ENCODE peak calls at places on chromosomes 6 and 20, in nine cellular contexts. T is NCI-H1417; E is hepatocyte; C is PC-9; O is GM13976; X is activated naive CD4-positive, alpha-beta T cell; U is CD8-positive, alpha-beta memory T cell; B is GM23338; Y is sciatic nerve. H is an unnamed sample.

GRCh38 chr20:63520939-63521601 is 505 bp downstream of the PPDPF start:
- DNase-seq in C (peak; percentile 62), B (peak; percentile 82), E (peak; percentile 93), T (peak; percentile 76), X (peak; percentile 75), U (peak; percentile 67), Y (peak; percentile 93), O (peak; percentile 90), H (peak; percentile 39)

GRCh38 chr6:37323568-37323967 is 30.2 kb upstream of the RNF8 start:
- DNase-seq in Y (no peak), E (no peak), X (no peak), O (no peak), T (no peak), U (no peak), C (no peak), B (no peak), H (no peak)

GRCh38 chr20:62768815-62769287 is 27.4 kb upstream of the MRGBP start:
- DNase-seq in Y (no peak), E (peak; percentile 77), B (no peak), T (no peak), U (no peak), C (peak; percentile 83), X (no peak), O (no peak), H (no peak)

GRCh38 chr6:131733376-131734016 is 22.7 kb upstream of the CTAGE9 start:
- DNase-seq in U (no peak), X (no peak), B (no peak), O (no peak), Y (no peak), C (no peak), T (no peak), E (no peak), H (no peak)

GRCh38 chr6:44620922-44621321 is 233.4 kb downstream of the CDC5L start:
- DNase-seq in C (no peak), Y (no peak), O (no peak), X (no peak), T (no peak), E (no peak), U (no peak), B (peak; percentile 29), H (no peak)

GRCh38 chr6:56637640-56638039 is 5.0 kb downstream of the DST start:
- DNase-seq in X (no peak), O (peak; percentile 29), Y (no peak), T (peak; percentile 55), C (no peak), U (no peak), B (peak; percentile 76), E (peak; percentile 70), H (peak; percentile 47)

GRCh38 chr20:9066196-9066595 is 2.7 kb upstream of the PLCB4 start:
- DNase-seq in Y (no peak), T (no peak), E (no peak), B (no peak), C (no peak), U (no peak), X (no peak), O (no peak), H (no peak)

GRCh38 chr6:158569036-158569435 is 9.1 kb downstream of the TMEM181 start:
- DNase-seq in U (no peak), B (no peak), X (no peak), T (no peak), O (no peak), C (no peak), Y (no peak), E (no peak), H (no peak)

GRCh38 chr6:35445691-35446090 is 6.4 kb upstream of the FANCE start:
- DNase-seq in B (no peak), E (no peak), T (no peak), X (no peak), O (no peak), U (no peak), Y (no peak), C (no peak), H (no peak)

GRCh38 chr6:156107514-156108150 is 652.0 kb upstream of the NOX3 start:
- DNase-seq in B (no peak), X (no peak), E (no peak), C (no peak), U (no peak), O (no peak), T (no peak), Y (no peak), H (peak; percentile 57)

GRCh38 chr6:105991561-105992314 is 94.4 kb upstream of the PRDM1 start:
- DNase-seq in T (peak; percentile 20), O (peak; percentile 46), E (peak; percentile 46), C (peak; percentile 22), B (peak; percentile 56), Y (no peak), U (no peak), X (no peak), H (no peak)

GRCh38 chr20:48574383-48574782 is 253.4 kb downstream of the PREX1 start:
- DNase-seq in Y (no peak), C (no peak), T (no peak), U (no peak), B (peak; percentile 44), E (no peak), O (no peak), X (no peak), H (no peak)

GRCh38 chr6:161010418-161010817 is 18.8 kb downstream of the MAP3K4 start:
- DNase-seq in E (no peak), C (no peak), Y (no peak), B (no peak), O (no peak), X (no peak), U (no peak), T (no peak), H (no peak)

GRCh38 chr6:129671442-129672344 is 38.3 kb downstream of the ARHGAP18 start:
- DNase-seq in T (no peak), U (peak; percentile 67), Y (no peak), C (no peak), O (peak; percentile 74), B (peak; percentile 71), X (peak; percentile 15), E (no peak), H (no peak)

GRCh38 chr6:167229586-167229985 is 61.5 kb upstream of the UNC93A start:
- DNase-seq in O (no peak), E (no peak), U (no peak), T (no peak), Y (no peak), C (no peak), X (no peak), B (no peak), H (no peak)

GRCh38 chr20:14896569-14896968 is 559.2 kb upstream of the FLRT3 start:
- DNase-seq in E (no peak), T (no peak), Y (no peak), O (no peak), U (no peak), B (no peak), C (no peak), X (no peak), H (no peak)

GRCh38 chr6:20846602-20847028 is 312.4 kb downstream of the CDKAL1 start:
- DNase-seq in U (no peak), C (no peak), T (no peak), B (no peak), E (no peak), X (no peak), O (peak; percentile 25), Y (no peak), H (no peak)

GRCh38 chr20:34567885-34568865 is 9.7 kb downstream of the MAP1LC3A start:
- DNase-seq in B (peak; percentile 23), C (no peak), O (no peak), X (no peak), E (no peak), T (no peak), U (no peak), Y (no peak), H (no peak)

GRCh38 chr6:158383542-158383941 is 71.3 kb downstream of the TULP4 start:
- DNase-seq in Y (no peak), X (no peak), U (no peak), O (no peak), C (no peak), B (no peak), E (no peak), T (no peak), H (no peak)

GRCh38 chr20:58981564-58982364 is 708 bp downstream of the NELFCD start:
- DNase-seq in Y (no peak), X (no peak), O (peak; percentile 49), E (peak; percentile 22), B (peak; percentile 51), U (peak; percentile 9), T (no peak), C (no peak), H (no peak)

GRCh38 chr6:98044168-98044567 is 761.2 kb upstream of the MMS22L start:
- DNase-seq in Y (no peak), E (no peak), B (no peak), T (no peak), O (no peak), U (no peak), X (no peak), C (no peak), H (peak; percentile 5)

H was measured in DMS153.